ENCODE peak calls at places on chromosomes 7 and 10, in six cellular contexts. M is tibial artery, B is tibial nerve, A is progenitor cell of endocrine pancreas, J is HCT116, V is neural crest cell. E is an unnamed sample.

GRCh38 chr10:69952069-69952800 is 100.4 kb upstream of the MACROH2A2 start:
- DNase-seq in M (no peak), B (no peak), A (no peak), J (no peak), V (no peak), E (no peak)

GRCh38 chr7:123355576-123356195 is 155.9 kb upstream of the SLC13A1 start:
- DNase-seq in M (no peak), B (no peak), A (no peak), J (peak; percentile 26), V (peak; percentile 22), E (no peak)

GRCh38 chr10:48332166-48332870 is 25.8 kb downstream of the MAPK8 start:
- DNase-seq in M (no peak), B (no peak), A (no peak), J (no peak), V (no peak), E (no peak)

GRCh38 chr7:100366411-100367250 is 6.7 kb upstream of the PILRA start:
- DNase-seq in M (no peak), B (no peak), A (no peak), J (no peak), V (no peak), E (no peak)

GRCh38 chr7:157480651-157481050 is 143.8 kb downstream of the DNAJB6 start:
- DNase-seq in M (no peak), B (no peak), A (no peak), J (no peak), V (no peak), E (no peak)

GRCh38 chr10:103803941-103804340 is 51.4 kb downstream of the SH3PXD2A start:
- DNase-seq in M (no peak), B (no peak), A (no peak), J (no peak), V (no peak), E (no peak)

GRCh38 chr10:60414877-60415585 is 25.4 kb upstream of the ANK3 start:
- DNase-seq in M (no peak), B (no peak), A (no peak), J (no peak), V (no peak), E (no peak)

GRCh38 chr10:92688927-92689662 is 660 bp upstream of the HHEX start:
- DNase-seq in M (peak; percentile 22), B (no peak), A (peak; percentile 42), J (no peak), V (peak; percentile 31), E (peak; percentile 45)

GRCh38 chr7:21253740-21254687 is 173.9 kb upstream of the SP4 start:
- DNase-seq in M (no peak), B (no peak), A (peak; percentile 46), J (peak; percentile 51), V (peak; percentile 82), E (peak; percentile 73)

GRCh38 chr7:37349979-37350590 is 98.6 kb downstream of the ELMO1 start:
- DNase-seq in M (no peak), B (no peak), A (no peak), J (no peak), V (no peak), E (no peak)

GRCh38 chr10:118412918-118413317 is 70.8 kb upstream of the FAM204A start:
- DNase-seq in M (no peak), B (no peak), A (no peak), J (no peak), V (no peak), E (no peak)
- TF ChIP-seq CTCF in M (no peak), B (no peak), A (no peak), J (no peak), V (no peak), E (no peak)

GRCh38 chr7:152710134-152710404 is 34.1 kb upstream of the XRCC2 start:
- DNase-seq in M (no peak), B (no peak), A (no peak), J (no peak), V (no peak), E (no peak)

GRCh38 chr7:152704796-152705384 is 28.9 kb upstream of the XRCC2 start:
- DNase-seq in M (no peak), B (no peak), A (no peak), J (no peak), V (no peak), E (no peak)

GRCh38 chr7:152711444-152711944 is 35.6 kb upstream of the XRCC2 start:
- DNase-seq in M (no peak), B (no peak), A (no peak), J (no peak), V (no peak), E (no peak)

GRCh38 chr7:152709307-152710133 is 33.6 kb upstream of the XRCC2 start:
- DNase-seq in M (no peak), B (no peak), A (no peak), J (peak; percentile 81), V (no peak), E (no peak)

GRCh38 chr7:152706465-152706864 is 30.5 kb upstream of the XRCC2 start:
- DNase-seq in M (no peak), B (no peak), A (no peak), J (no peak), V (no peak), E (no peak)
- TF ChIP-seq CTCF in M (no peak), B (no peak), A (no peak), J (no peak), V (no peak), E (no peak)

DNA sequence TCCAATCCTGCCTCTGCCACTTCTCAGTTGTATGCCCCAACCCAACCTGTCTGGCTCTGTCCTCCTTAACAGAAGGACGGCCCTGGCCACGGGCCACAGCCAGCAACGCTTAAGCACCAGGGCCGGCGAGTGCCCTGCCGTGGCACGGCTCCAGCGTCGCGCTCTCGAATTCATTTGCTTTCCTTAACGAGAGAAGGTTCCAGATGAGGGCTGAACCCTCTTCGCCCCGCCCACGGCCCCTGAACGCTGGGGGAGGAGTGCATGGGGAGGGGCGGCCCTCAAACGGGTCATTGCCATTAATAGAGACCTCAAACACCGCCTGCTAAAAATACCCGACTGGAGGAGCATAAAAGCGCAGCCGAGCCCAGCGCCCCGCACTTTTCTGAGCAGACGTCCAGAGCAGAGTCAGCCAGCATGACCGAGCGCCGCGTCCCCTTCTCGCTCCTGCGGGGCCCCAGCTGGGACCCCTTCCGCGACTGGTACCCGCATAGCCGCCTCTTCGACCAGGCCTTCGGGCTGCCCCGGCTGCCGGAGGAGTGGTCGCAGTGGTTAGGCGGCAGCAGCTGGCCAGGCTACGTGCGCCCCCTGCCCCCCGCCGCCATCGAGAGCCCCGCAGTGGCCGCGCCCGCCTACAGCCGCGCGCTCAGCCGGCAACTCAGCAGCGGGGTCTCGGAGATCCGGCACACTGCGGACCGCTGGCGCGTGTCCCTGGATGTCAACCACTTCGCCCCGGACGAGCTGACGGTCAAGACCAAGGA is at the start of gene HSPB1:
- DNase-seq in M (peak; percentile 97), B (peak; percentile 86), A (no peak), J (peak; percentile 79), V (peak; percentile 51), E (no peak)
- TF ChIP-seq CTCF in M (peak; percentile 21), B (no peak), A (peak; percentile 6), J (no peak), V (no peak), E (no peak)

GRCh38 chr10:37976880-37977203 is 395 bp upstream of the ZNF25 start:
- DNase-seq in M (no peak), B (no peak), A (no peak), J (no peak), V (no peak), E (no peak)
- TF ChIP-seq CTCF in M (no peak), B (no peak), A (no peak), J (no peak), V (no peak), E (peak; percentile 35)

DNA sequence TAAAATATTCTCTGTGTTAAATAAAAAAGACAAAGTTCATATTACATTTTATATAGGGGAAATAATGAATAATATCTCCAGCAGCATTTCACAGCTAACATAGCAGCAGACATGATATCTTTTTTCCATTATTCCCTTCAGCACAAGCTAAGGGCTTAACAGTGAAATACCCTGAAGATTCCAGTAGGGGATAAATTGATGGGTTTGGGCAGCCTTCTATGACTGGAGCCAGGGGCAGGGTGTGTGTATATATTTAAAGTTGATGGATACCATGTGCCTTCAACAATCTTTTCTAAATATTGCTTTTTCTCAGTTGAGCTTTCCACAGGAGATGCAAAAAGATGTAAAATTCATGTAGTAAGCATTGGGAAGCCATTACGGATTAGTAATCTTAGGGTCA is 151.2 kb downstream of the MAGI2 start:
- DNase-seq in M (no peak), B (no peak), A (no peak), J (no peak), V (no peak), E (no peak)
- TF ChIP-seq CTCF in M (no peak), B (no peak), A (no peak), J (no peak), V (no peak), E (no peak)

GRCh38 chr7:108380527-108380926 is 75.7 kb downstream of the NRCAM start:
- DNase-seq in M (no peak), B (no peak), A (no peak), J (no peak), V (no peak), E (no peak)

GRCh38 chr7:108385834-108386422 is 70.3 kb downstream of the NRCAM start:
- DNase-seq in M (no peak), B (no peak), A (no peak), J (no peak), V (no peak), E (no peak)

GRCh38 chr7:108382932-108383331 is 73.3 kb downstream of the NRCAM start:
- DNase-seq in M (no peak), B (no peak), A (no peak), J (no peak), V (no peak), E (no peak)

DNA sequence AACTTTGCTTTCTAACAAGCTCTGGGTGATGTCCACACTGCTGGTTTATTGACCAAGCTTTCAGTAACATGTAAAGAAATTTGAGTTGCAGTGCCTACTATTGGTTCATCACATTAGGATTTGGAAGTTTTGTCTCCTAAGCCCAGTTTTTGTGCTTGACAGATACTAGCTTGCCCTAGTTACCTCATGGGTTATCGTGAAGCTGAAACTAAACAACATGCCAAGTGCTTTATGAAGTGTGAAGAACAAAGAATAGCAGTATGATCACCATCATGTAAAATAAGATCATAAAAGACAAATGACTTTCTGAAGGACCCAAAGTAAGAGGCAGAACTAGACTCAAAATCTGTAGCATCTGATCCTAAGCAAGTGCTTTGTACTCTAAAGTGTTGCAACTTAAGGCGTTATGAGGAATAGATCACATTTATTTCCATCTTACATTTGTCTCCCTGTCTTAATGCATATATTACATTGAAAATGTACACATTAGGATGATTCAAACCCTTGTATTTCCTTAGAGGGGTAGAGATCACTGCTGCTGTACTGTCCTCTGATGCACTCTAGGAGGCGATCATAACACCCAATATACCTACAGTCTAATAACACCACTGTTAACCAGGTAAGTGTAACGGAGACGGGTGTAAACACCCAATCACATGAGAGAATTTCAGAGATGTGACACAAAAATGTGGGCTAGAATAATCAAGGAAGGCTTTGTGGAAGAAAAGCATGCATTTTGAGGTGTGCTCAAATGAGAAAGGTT is 71.3 kb downstream of the NRCAM start:
- DNase-seq in M (no peak), B (no peak), A (no peak), J (no peak), V (no peak), E (no peak)
- TF ChIP-seq CTCF in M (no peak), B (no peak), A (peak; percentile 26), J (no peak), V (peak; percentile 23), E (no peak)

GRCh38 chr7:141710301-141710700 is 2.1 kb downstream of the WEE2 start:
- DNase-seq in M (no peak), B (no peak), A (no peak), J (no peak), V (no peak), E (no peak)
- TF ChIP-seq CTCF in M (no peak), B (no peak), A (no peak), J (no peak), V (no peak), E (no peak)